ENCODE peak calls at places on chromosomes 7 and 10, in four cellular contexts. F is Calu3, H is fibroblast of mammary gland, A is fibroblast of lung. B is an unnamed sample.

GRCh38 chr10:79445217-79445707 is at the start of gene ZCCHC24:
- DNase-seq in F (peak), H (no peak), A (no peak), B (peak)

GRCh38 chr10:51109821-51110533 is 35.7 kb downstream of the PRKG1 start:
- DNase-seq in F (no peak), H (peak), A (peak), B (peak)

GRCh38 chr10:43111101-43111500 is 27.1 kb upstream of the CSGALNACT2 start:
- DNase-seq in F (no peak), H (no peak), A (no peak), B (no peak)

GRCh38 chr10:14681305-14681704 is 93.4 kb downstream of the FAM107B start:
- DNase-seq in F (no peak), H (no peak), A (no peak), B (no peak)

GRCh38 chr10:120386196-120386595 is 70.8 kb upstream of the PLPP4 start:
- DNase-seq in F (no peak), H (no peak), A (no peak), B (no peak)

GRCh38 chr10:83276971-83277370 is 862.3 kb upstream of the GHITM start:
- DNase-seq in F (no peak), H (no peak), A (no peak), B (no peak)

GRCh38 chr7:148721390-148721789 is 22.7 kb downstream of the CUL1 start:
- DNase-seq in F (no peak), H (no peak), A (no peak), B (no peak)

GRCh38 chr10:43427166-43427825 is 9.6 kb upstream of the ZNF487 start:
- DNase-seq in F (no peak), H (no peak), A (no peak), B (no peak)

GRCh38 chr7:44920119-44920518 is 34.8 kb upstream of the PURB start:
- DNase-seq in F (no peak), H (no peak), A (no peak), B (no peak)

GRCh38 chr7:55588976-55589604 is 16.8 kb upstream of the VOPP1 start:
- DNase-seq in F (no peak), H (no peak), A (no peak), B (no peak)

GRCh38 chr7:135964791-135965190 is 12.4 kb downstream of the MTPN start:
- DNase-seq in F (no peak), H (peak), A (peak), B (no peak)

GRCh38 chr7:3010161-3010560 is 33.5 kb downstream of the CARD11 start:
- DNase-seq in F (no peak), H (no peak), A (no peak), B (no peak)

GRCh38 chr7:17651926-17652385 is 288.3 kb downstream of the SNX13 start:
- DNase-seq in F (no peak), H (peak), A (peak), B (peak)
- TF ChIP-seq CTCF in F (no peak), H (peak), A (peak), B (peak)

GRCh38 chr10:85548038-85548437 is 818.6 kb downstream of the GRID1 start:
- DNase-seq in F (peak), H (peak), A (peak), B (peak)
- TF ChIP-seq CTCF in F (no peak), H (peak), A (peak), B (peak)

DNA sequence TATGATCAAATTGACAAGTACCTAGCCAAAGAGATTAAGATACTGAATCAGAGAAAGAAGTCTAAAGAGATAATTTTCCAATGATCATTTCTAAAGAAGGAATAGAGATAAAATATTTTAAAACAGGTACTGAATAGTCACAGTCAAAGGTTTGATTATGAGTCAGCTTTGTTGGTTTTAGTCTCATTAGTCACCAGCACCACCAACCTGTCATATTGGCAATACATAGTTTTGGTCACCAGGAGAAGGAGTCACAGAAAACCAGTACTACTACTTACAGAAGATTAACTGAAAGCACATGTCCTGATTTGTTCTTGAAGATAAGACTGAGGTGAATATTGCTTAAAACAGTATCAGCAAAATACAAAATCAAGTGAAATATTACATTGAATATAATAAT is 34.6 kb downstream of the ZEB1 start:
- DNase-seq in F (peak), H (peak), A (peak), B (peak)
- TF ChIP-seq CTCF in F (no peak), H (peak), A (no peak), B (no peak)

GRCh38 chr10:98745645-98746044 is 298.9 kb upstream of the HPS1 start:
- DNase-seq in F (no peak), H (no peak), A (no peak), B (no peak)
- TF ChIP-seq CTCF in F (no peak), H (no peak), A (no peak), B (no peak)